ENCODE peak calls at places on chromosomes 11 and 22, in six cellular contexts. G is stomach, B is IMR-90, L is transverse colon, N is A549, J is H7. Y is an unnamed sample.

GRCh38 chr22:50548046-50548912 is 2.6 kb downstream of the KLHDC7B start:
- DNase-seq in G (no peak), B (no peak), L (peak), N (no peak), J (peak), Y (no peak)

GRCh38 chr11:129143335-129143734 is 48.8 kb downstream of the ARHGAP32 start:
- DNase-seq in G (peak), B (peak), L (peak), N (peak), J (no peak), Y (peak)

GRCh38 chr11:119641991-119642745 is 86.8 kb downstream of the NECTIN1 start:
- DNase-seq in G (no peak), B (peak), L (no peak), N (peak), J (peak), Y (peak)

GRCh38 chr11:8959546-8960166 is 4.6 kb downstream of the TMEM9B start:
- DNase-seq in G (no peak), B (peak), L (peak), N (peak), J (peak), Y (peak)

GRCh38 chr11:94151903-94152677 is 23.4 kb downstream of the PANX1 start:
- DNase-seq in G (peak), B (peak), L (no peak), N (peak), J (peak), Y (peak)

GRCh38 chr11:1089738-1090599 is 15.3 kb downstream of the MUC2 start:
- DNase-seq in G (no peak), B (no peak), L (no peak), N (no peak), J (no peak), Y (no peak)

GRCh38 chr11:96084610-96085348 is 160.9 kb upstream of the MTMR2 start:
- DNase-seq in G (no peak), B (peak), L (no peak), N (no peak), J (no peak), Y (no peak)

GRCh38 chr11:61716478-61717285 is 35.8 kb upstream of the MYRF start:
- DNase-seq in G (no peak), B (no peak), L (no peak), N (no peak), J (peak), Y (no peak)

GRCh38 chr11:71462726-71463125 is 9.7 kb downstream of the NADSYN1 start:
- DNase-seq in G (no peak), B (no peak), L (no peak), N (no peak), J (no peak), Y (no peak)

GRCh38 chr11:1672613-1673400 is 24.2 kb upstream of the KRTAP5-6 start:
- DNase-seq in G (no peak), B (no peak), L (no peak), N (no peak), J (no peak), Y (no peak)

GRCh38 chr11:88979641-88980040 is 86.1 kb downstream of the GRM5 start:
- DNase-seq in G (no peak), B (peak), L (no peak), N (no peak), J (no peak), Y (peak)

GRCh38 chr11:56521955-56522354 is 21.1 kb downstream of the OR5M11 start:
- DNase-seq in G (no peak), B (no peak), L (peak), N (peak), J (peak), Y (no peak)

GRCh38 chr11:62680825-62681240 is 2.0 kb upstream of the UBXN1 start:
- DNase-seq in G (peak), B (peak), L (peak), N (peak), J (peak), Y (peak)

GRCh38 chr11:6405837-6406236 is 13.1 kb downstream of the APBB1 start:
- DNase-seq in G (no peak), B (no peak), L (no peak), N (no peak), J (peak), Y (no peak)

GRCh38 chr11:105899776-105900175 is 122.3 kb downstream of the MSANTD4 start:
- DNase-seq in G (no peak), B (no peak), L (no peak), N (no peak), J (no peak), Y (no peak)

GRCh38 chr11:36500315-36500721 is 9.8 kb downstream of the TRAF6 start:
- DNase-seq in G (no peak), B (peak), L (peak), N (peak), J (no peak), Y (peak)

GRCh38 chr22:36334081-36334831 is 53.5 kb downstream of the MYH9 start:
- DNase-seq in G (no peak), B (no peak), L (peak), N (no peak), J (peak), Y (no peak)

GRCh38 chr11:15937601-15938361 is 418.6 kb downstream of the SOX6 start:
- DNase-seq in G (no peak), B (peak), L (no peak), N (no peak), J (peak), Y (no peak)

GRCh38 chr11:119258180-119258579 is 52.0 kb downstream of the CBL start:
- DNase-seq in G (no peak), B (no peak), L (no peak), N (no peak), J (no peak), Y (no peak)

GRCh38 chr11:69280451-69280850 is 13.5 kb upstream of the MYEOV start:
- DNase-seq in G (no peak), B (peak), L (no peak), N (no peak), J (no peak), Y (peak)

GRCh38 chr11:86559311-86559945 is 113.0 kb downstream of the ME3 start:
- DNase-seq in G (no peak), B (peak), L (no peak), N (no peak), J (no peak), Y (peak)

GRCh38 chr22:42895087-42895486 is 38.0 kb upstream of the ARFGAP3 start:
- DNase-seq in G (no peak), B (no peak), L (no peak), N (no peak), J (no peak), Y (no peak)

GRCh38 chr11:117296881-117297280 is 5.7 kb downstream of the BACE1-AS start:
- DNase-seq in G (no peak), B (no peak), L (no peak), N (no peak), J (no peak), Y (no peak)

GRCh38 chr11:10504490-10504889 is 36.5 kb downstream of the RNF141 start:
- DNase-seq in G (no peak), B (no peak), L (no peak), N (no peak), J (no peak), Y (no peak)

GRCh38 chr11:70675697-70676374 is 277.5 kb downstream of the CTTN start:
- DNase-seq in G (no peak), B (no peak), L (peak), N (no peak), J (no peak), Y (no peak)

GRCh38 chr11:119093951-119094815 is 7.5 kb downstream of the DPAGT1 start:
- DNase-seq in G (peak), B (peak), L (peak), N (no peak), J (peak), Y (peak)

Y was measured in mammary epithelial cell.